ENCODE peak calls at places on chromosome 3, in five cellular contexts. G is H9, V is MCF 10A, U is AG04450, S is pancreas. N is an unnamed sample.

GRCh38 chr3:112351823-112352222 is 18.9 kb downstream of the CD200 start:
- DNase-seq in G (no peak), V (peak), U (no peak), S (no peak), N (no peak)

GRCh38 chr3:74584782-74585181 is 29.7 kb downstream of the CNTN3 start:
- DNase-seq in G (no peak), V (no peak), U (no peak), S (no peak), N (no peak)

GRCh38 chr3:194278186-194278845 is 72.8 kb downstream of the CPN2 start:
- DNase-seq in G (peak), V (no peak), U (no peak), S (no peak), N (no peak)

GRCh38 chr3:4821331-4821730 is 157.9 kb upstream of the BHLHE40 start:
- DNase-seq in G (no peak), V (no peak), U (no peak), S (no peak), N (no peak)

GRCh38 chr3:59286791-59287531 is 237.1 kb upstream of the CFAP20DC start:
- DNase-seq in G (no peak), V (peak), U (no peak), S (peak), N (no peak)

GRCh38 chr3:71384393-71384792 is 199.1 kb downstream of the FOXP1 start:
- DNase-seq in G (no peak), V (no peak), U (no peak), S (no peak), N (no peak)

GRCh38 chr3:44513513-44513912 is 36.0 kb upstream of the ZNF445 start:
- DNase-seq in G (no peak), V (no peak), U (no peak), S (no peak), N (no peak)

GRCh38 chr3:61541694-61542093 is 19.7 kb upstream of the PTPRG start:
- DNase-seq in G (no peak), V (no peak), U (no peak), S (no peak), N (no peak)

GRCh38 chr3:150107429-150108175 is 136.9 kb upstream of the PFN2 start:
- DNase-seq in G (no peak), V (no peak), U (no peak), S (no peak), N (no peak)

GRCh38 chr3:169604568-169604967 is 58.9 kb downstream of the MECOM start:
- DNase-seq in G (peak), V (peak), U (no peak), S (no peak), N (no peak)

GRCh38 chr3:69454204-69454787 is 68.4 kb upstream of the FRMD4B start:
- DNase-seq in G (no peak), V (no peak), U (no peak), S (no peak), N (no peak)

GRCh38 chr3:58711871-58712270 is 45.3 kb upstream of the FAM3D start:
- DNase-seq in G (no peak), V (no peak), U (no peak), S (no peak), N (no peak)

GRCh38 chr3:55489804-55490132 is 2.7 kb upstream of the WNT5A start:
- DNase-seq in G (peak), V (no peak), U (no peak), S (peak), N (no peak)

GRCh38 chr3:55490194-55490913 is 3.2 kb upstream of the WNT5A start:
- DNase-seq in G (no peak), V (no peak), U (no peak), S (no peak), N (no peak)

GRCh38 chr3:55486857-55487375 is at the start of gene WNT5A:
- DNase-seq in G (peak), V (peak), U (no peak), S (peak), N (no peak)

GRCh38 chr3:55487376-55488241 is 503 bp upstream of the WNT5A start:
- DNase-seq in G (peak), V (peak), U (no peak), S (peak), N (no peak)

DNA sequence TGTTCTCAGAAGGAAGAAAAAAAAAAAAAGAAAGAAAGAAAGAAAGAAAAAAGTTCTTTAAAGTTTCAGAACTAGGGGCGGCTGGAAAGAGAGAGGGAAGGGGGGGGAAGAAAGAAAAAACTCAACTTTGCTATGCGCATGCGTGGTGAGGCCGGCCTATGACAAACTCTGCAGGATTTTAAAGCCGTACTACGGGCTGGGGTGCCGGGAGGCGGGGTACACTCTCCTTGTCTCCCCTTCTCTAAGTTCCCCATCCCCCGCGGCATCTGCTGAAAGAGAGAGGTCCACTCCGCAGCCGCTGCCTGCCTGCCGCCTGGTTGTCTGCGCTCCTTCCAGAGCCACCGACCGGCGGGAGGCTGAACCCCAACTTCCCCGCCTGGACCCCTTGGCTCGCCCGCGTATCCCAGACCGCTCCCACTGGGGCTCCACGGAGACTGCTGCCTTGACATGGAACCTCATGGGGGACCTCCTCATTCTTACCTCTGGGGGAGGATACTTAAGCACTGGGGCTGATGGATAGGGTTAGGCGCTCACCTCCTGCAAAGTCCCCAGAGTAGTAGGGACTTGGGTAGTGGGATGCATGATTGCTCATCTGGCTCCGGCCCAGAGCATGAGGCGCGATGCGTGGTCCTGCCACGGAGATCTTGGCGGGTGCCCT is 1.4 kb upstream of the WNT5A start:
- DNase-seq in G (peak), V (peak), U (peak), S (peak), N (peak)
- TF ChIP-seq CTCF in G (no peak), V (no peak), U (no peak), S (no peak), N (no peak)

GRCh38 chr3:99858461-99858860 is 40.8 kb downstream of the CMSS1 start:
- DNase-seq in G (no peak), V (no peak), U (no peak), S (no peak), N (no peak)

GRCh38 chr3:99855900-99856299 is 38.2 kb downstream of the CMSS1 start:
- DNase-seq in G (no peak), V (no peak), U (no peak), S (no peak), N (no peak)

GRCh38 chr3:99854899-99855298 is 37.2 kb downstream of the CMSS1 start:
- DNase-seq in G (no peak), V (no peak), U (no peak), S (no peak), N (no peak)

GRCh38 chr3:99857278-99857677 is 39.6 kb downstream of the CMSS1 start:
- DNase-seq in G (no peak), V (no peak), U (no peak), S (no peak), N (no peak)

DNA sequence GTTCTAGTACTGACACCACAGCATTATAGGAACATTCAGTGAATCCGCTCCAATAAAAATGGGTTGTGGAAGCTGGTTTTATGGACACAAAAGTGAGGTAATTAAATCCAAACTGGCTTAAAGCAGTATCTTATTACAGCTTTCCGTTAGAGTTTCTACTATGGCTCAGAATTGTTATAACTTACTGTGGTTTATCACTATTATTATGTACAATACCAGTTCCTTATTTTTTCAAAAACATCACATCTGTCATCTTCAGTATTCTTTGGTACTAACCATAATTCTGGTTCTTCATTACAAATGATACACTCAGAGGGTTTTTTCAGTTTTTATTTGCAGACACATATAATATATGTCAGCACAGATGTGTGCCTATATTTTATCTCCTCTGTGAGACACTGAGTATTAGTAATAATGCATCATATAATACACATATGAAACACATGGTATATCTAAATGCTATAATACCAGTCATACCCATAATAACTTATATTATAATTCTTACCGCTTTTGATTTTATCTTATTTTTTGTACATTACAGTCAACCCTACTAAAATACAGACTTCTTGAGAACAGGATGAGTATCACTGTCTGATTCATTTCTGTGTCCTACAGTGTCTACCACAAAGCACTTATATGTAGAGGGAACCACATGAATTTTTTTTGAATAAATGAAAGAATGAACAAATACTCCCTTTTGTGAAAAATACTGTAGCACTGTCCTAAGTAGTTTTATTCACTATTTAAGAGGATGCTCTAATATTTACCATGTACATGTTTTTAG is 39.0 kb downstream of the CMSS1 start:
- DNase-seq in G (no peak), V (no peak), U (no peak), S (no peak), N (no peak)
- TF ChIP-seq CTCF in G (no peak), V (no peak), U (no peak), S (no peak), N (no peak)

GRCh38 chr3:30660128-30660525 is 53.7 kb downstream of the TGFBR2 start:
- DNase-seq in G (no peak), V (no peak), U (no peak), S (no peak), N (no peak)
- TF ChIP-seq CTCF in G (no peak), V (no peak), U (no peak), S (no peak), N (no peak)

GRCh38 chr3:177084616-177085015 is 112.7 kb downstream of the TBL1XR1 start:
- DNase-seq in G (no peak), V (no peak), U (no peak), S (no peak), N (no peak)
- TF ChIP-seq CTCF in G (no peak), V (no peak), U (no peak), S (no peak), N (no peak)

GRCh38 chr3:54837964-54838363 is 89.9 kb downstream of the LRTM1 start:
- DNase-seq in G (no peak), V (peak), U (no peak), S (no peak), N (no peak)
- TF ChIP-seq CTCF in G (peak), V (peak), U (peak), S (no peak), N (no peak)

GRCh38 chr3:37990527-37990926 is at the start of gene VILL:
- DNase-seq in G (no peak), V (peak), U (no peak), S (no peak), N (no peak)
- TF ChIP-seq CTCF in G (no peak), V (no peak), U (no peak), S (no peak), N (no peak)

GRCh38 chr3:132265488-132265887 is 51.7 kb upstream of the ACP3 start:
- DNase-seq in G (no peak), V (no peak), U (no peak), S (no peak), N (no peak)

GRCh38 chr3:132265008-132265407 is 52.2 kb upstream of the ACP3 start:
- DNase-seq in G (no peak), V (peak), U (no peak), S (no peak), N (no peak)

GRCh38 chr3:132267594-132267993 is 49.6 kb upstream of the ACP3 start:
- DNase-seq in G (no peak), V (no peak), U (no peak), S (no peak), N (no peak)

GRCh38 chr3:132273043-132273442 is 44.2 kb upstream of the ACP3 start:
- DNase-seq in G (no peak), V (no peak), U (no peak), S (no peak), N (no peak)

DNA sequence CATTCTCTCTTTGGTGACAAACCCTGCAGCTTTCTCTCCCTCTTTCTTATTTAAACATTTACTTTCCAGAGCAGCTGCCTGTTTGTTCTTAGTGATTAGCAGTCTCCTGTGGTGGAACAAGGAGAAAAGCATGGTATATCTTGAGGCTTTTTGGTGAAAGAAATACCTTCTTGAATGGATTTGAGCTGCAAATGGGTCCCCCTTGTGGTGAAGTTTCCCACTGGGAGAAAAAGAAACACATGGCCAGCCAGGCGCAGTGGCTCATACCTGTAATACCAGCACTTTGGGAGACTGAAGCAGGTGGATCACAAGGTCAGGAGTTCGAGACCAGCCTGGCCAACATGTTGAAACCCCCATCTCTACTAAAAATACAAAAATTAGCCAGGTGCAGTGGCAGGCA is 48.3 kb upstream of the ACP3 start:
- DNase-seq in G (peak), V (peak), U (peak), S (no peak), N (no peak)
- TF ChIP-seq CTCF in G (peak), V (peak), U (peak), S (no peak), N (peak)

N was measured in GM12864.